ENCODE peak calls at places on chromosomes 6 and 20, in seven cellular contexts. One of them, this sample, is unnamed.

GRCh38 chr6:125835221-125835744 is 44.5 kb downstream of the NCOA7 start:
- DNase-seq in HCT116: no peak
- DNase-seq in CD4-positive, alpha-beta memory T cell: no peak
- DNase-seq in mammary epithelial cell: no peak
- DNase-seq in MM.1S: no peak
- DNase-seq in CD4-positive, CD25-positive, alpha-beta regulatory T cell: no peak
- DNase-seq in transverse colon: no peak
- DNase-seq in this sample: peak

GRCh38 chr6:148885154-148885870 is 138.5 kb downstream of the UST start:
- DNase-seq in CD4-positive, alpha-beta memory T cell: no peak
- DNase-seq in transverse colon: no peak
- DNase-seq in CD4-positive, CD25-positive, alpha-beta regulatory T cell: no peak
- DNase-seq in HCT116: no peak
- DNase-seq in mammary epithelial cell: peak
- DNase-seq in MM.1S: no peak
- DNase-seq in this sample: no peak

GRCh38 chr6:157644043-157644810 is 178.8 kb upstream of the SNX9 start:
- DNase-seq in CD4-positive, alpha-beta memory T cell: no peak
- DNase-seq in CD4-positive, CD25-positive, alpha-beta regulatory T cell: no peak
- DNase-seq in transverse colon: no peak
- DNase-seq in MM.1S: no peak
- DNase-seq in HCT116: no peak
- DNase-seq in mammary epithelial cell: peak
- DNase-seq in this sample: no peak

GRCh38 chr6:140661691-140662090 is 1287.2 kb upstream of the CITED2 start:
- DNase-seq in CD4-positive, alpha-beta memory T cell: no peak
- DNase-seq in MM.1S: no peak
- DNase-seq in mammary epithelial cell: no peak
- DNase-seq in HCT116: no peak
- DNase-seq in CD4-positive, CD25-positive, alpha-beta regulatory T cell: no peak
- DNase-seq in transverse colon: no peak
- DNase-seq in this sample: no peak

GRCh38 chr20:62583424-62583920 is 58.8 kb upstream of the SLCO4A1 start:
- DNase-seq in HCT116: no peak
- DNase-seq in mammary epithelial cell: no peak
- DNase-seq in MM.1S: no peak
- DNase-seq in CD4-positive, CD25-positive, alpha-beta regulatory T cell: no peak
- DNase-seq in CD4-positive, alpha-beta memory T cell: no peak
- DNase-seq in transverse colon: no peak
- DNase-seq in this sample: peak

GRCh38 chr6:138637822-138638221 is 135.7 kb upstream of the CCDC28A start:
- DNase-seq in CD4-positive, alpha-beta memory T cell: no peak
- DNase-seq in MM.1S: no peak
- DNase-seq in mammary epithelial cell: no peak
- DNase-seq in HCT116: no peak
- DNase-seq in transverse colon: no peak
- DNase-seq in CD4-positive, CD25-positive, alpha-beta regulatory T cell: no peak
- DNase-seq in this sample: no peak

GRCh38 chr20:33373735-33374605 is 27.3 kb downstream of the CDK5RAP1 start:
- DNase-seq in transverse colon: no peak
- DNase-seq in CD4-positive, CD25-positive, alpha-beta regulatory T cell: no peak
- DNase-seq in MM.1S: no peak
- DNase-seq in mammary epithelial cell: peak
- DNase-seq in HCT116: no peak
- DNase-seq in CD4-positive, alpha-beta memory T cell: no peak
- DNase-seq in this sample: no peak

GRCh38 chr20:36532388-36532787 is 8.9 kb upstream of the MYL9 start:
- DNase-seq in CD4-positive, CD25-positive, alpha-beta regulatory T cell: no peak
- DNase-seq in transverse colon: no peak
- DNase-seq in MM.1S: no peak
- DNase-seq in CD4-positive, alpha-beta memory T cell: no peak
- DNase-seq in HCT116: no peak
- DNase-seq in mammary epithelial cell: no peak
- DNase-seq in this sample: no peak

GRCh38 chr20:40251284-40251932 is 437.6 kb downstream of the MAFB start:
- DNase-seq in CD4-positive, CD25-positive, alpha-beta regulatory T cell: no peak
- DNase-seq in MM.1S: peak
- DNase-seq in transverse colon: peak
- DNase-seq in mammary epithelial cell: peak
- DNase-seq in CD4-positive, alpha-beta memory T cell: no peak
- DNase-seq in HCT116: peak
- DNase-seq in this sample: peak

GRCh38 chr20:57566803-57567459 is 6.0 kb downstream of the PCK1 start:
- DNase-seq in MM.1S: no peak
- DNase-seq in transverse colon: peak
- DNase-seq in CD4-positive, CD25-positive, alpha-beta regulatory T cell: no peak
- DNase-seq in HCT116: no peak
- DNase-seq in mammary epithelial cell: no peak
- DNase-seq in CD4-positive, alpha-beta memory T cell: no peak
- DNase-seq in this sample: no peak

GRCh38 chr6:10426781-10427279 is 12.0 kb upstream of the TFAP2A start:
- DNase-seq in transverse colon: no peak
- DNase-seq in HCT116: no peak
- DNase-seq in CD4-positive, CD25-positive, alpha-beta regulatory T cell: no peak
- DNase-seq in mammary epithelial cell: no peak
- DNase-seq in CD4-positive, alpha-beta memory T cell: no peak
- DNase-seq in MM.1S: no peak
- DNase-seq in this sample: no peak

GRCh38 chr6:144360401-144360800 is 75.3 kb downstream of the UTRN start:
- DNase-seq in mammary epithelial cell: no peak
- DNase-seq in CD4-positive, alpha-beta memory T cell: no peak
- DNase-seq in transverse colon: no peak
- DNase-seq in CD4-positive, CD25-positive, alpha-beta regulatory T cell: no peak
- DNase-seq in HCT116: no peak
- DNase-seq in MM.1S: no peak
- DNase-seq in this sample: no peak

GRCh38 chr20:56766528-56766927 is 137.4 kb downstream of the TFAP2C start:
- DNase-seq in transverse colon: no peak
- DNase-seq in mammary epithelial cell: no peak
- DNase-seq in MM.1S: no peak
- DNase-seq in CD4-positive, CD25-positive, alpha-beta regulatory T cell: no peak
- DNase-seq in CD4-positive, alpha-beta memory T cell: no peak
- DNase-seq in HCT116: no peak
- DNase-seq in this sample: no peak

GRCh38 chr20:49979030-49979832 is 3.5 kb upstream of the SNAI1 start:
- DNase-seq in CD4-positive, CD25-positive, alpha-beta regulatory T cell: peak
- DNase-seq in CD4-positive, alpha-beta memory T cell: peak
- DNase-seq in transverse colon: peak
- DNase-seq in HCT116: peak
- DNase-seq in MM.1S: peak
- DNase-seq in mammary epithelial cell: no peak
- DNase-seq in this sample: no peak

GRCh38 chr20:45788351-45788750 is 3.3 kb downstream of the WFDC3 start:
- DNase-seq in HCT116: no peak
- DNase-seq in transverse colon: no peak
- DNase-seq in CD4-positive, CD25-positive, alpha-beta regulatory T cell: no peak
- DNase-seq in MM.1S: no peak
- DNase-seq in mammary epithelial cell: no peak
- DNase-seq in CD4-positive, alpha-beta memory T cell: no peak
- DNase-seq in this sample: no peak

GRCh38 chr6:43579171-43579570 is 3.2 kb downstream of the POLH start:
- DNase-seq in CD4-positive, alpha-beta memory T cell: no peak
- DNase-seq in HCT116: no peak
- DNase-seq in mammary epithelial cell: peak
- DNase-seq in transverse colon: no peak
- DNase-seq in CD4-positive, CD25-positive, alpha-beta regulatory T cell: no peak
- DNase-seq in MM.1S: no peak
- DNase-seq in this sample: no peak

GRCh38 chr6:5511924-5512323 is 250.6 kb downstream of the FARS2 start:
- DNase-seq in CD4-positive, alpha-beta memory T cell: no peak
- DNase-seq in HCT116: no peak
- DNase-seq in mammary epithelial cell: no peak
- DNase-seq in MM.1S: no peak
- DNase-seq in CD4-positive, CD25-positive, alpha-beta regulatory T cell: no peak
- DNase-seq in transverse colon: no peak
- DNase-seq in this sample: peak

GRCh38 chr6:137928286-137928685 is 61.2 kb downstream of the TNFAIP3 start:
- DNase-seq in CD4-positive, alpha-beta memory T cell: no peak
- DNase-seq in transverse colon: no peak
- DNase-seq in CD4-positive, CD25-positive, alpha-beta regulatory T cell: no peak
- DNase-seq in HCT116: no peak
- DNase-seq in MM.1S: peak
- DNase-seq in mammary epithelial cell: no peak
- DNase-seq in this sample: peak

GRCh38 chr20:47544852-47545251 is 43.2 kb downstream of the NCOA3 start:
- DNase-seq in CD4-positive, alpha-beta memory T cell: no peak
- DNase-seq in CD4-positive, CD25-positive, alpha-beta regulatory T cell: no peak
- DNase-seq in transverse colon: no peak
- DNase-seq in mammary epithelial cell: no peak
- DNase-seq in MM.1S: no peak
- DNase-seq in HCT116: no peak
- DNase-seq in this sample: no peak

GRCh38 chr6:109082178-109082577 is 12.5 kb downstream of the SESN1 start:
- DNase-seq in mammary epithelial cell: peak
- DNase-seq in HCT116: no peak
- DNase-seq in CD4-positive, alpha-beta memory T cell: no peak
- DNase-seq in MM.1S: no peak
- DNase-seq in transverse colon: no peak
- DNase-seq in CD4-positive, CD25-positive, alpha-beta regulatory T cell: no peak
- DNase-seq in this sample: no peak

GRCh38 chr6:109081516-109081915 is 13.1 kb downstream of the SESN1 start:
- DNase-seq in transverse colon: no peak
- DNase-seq in MM.1S: no peak
- DNase-seq in mammary epithelial cell: no peak
- DNase-seq in CD4-positive, CD25-positive, alpha-beta regulatory T cell: no peak
- DNase-seq in CD4-positive, alpha-beta memory T cell: no peak
- DNase-seq in HCT116: no peak
- DNase-seq in this sample: no peak

GRCh38 chr6:109081026-109081425 is 13.6 kb downstream of the SESN1 start:
- DNase-seq in mammary epithelial cell: no peak
- DNase-seq in CD4-positive, alpha-beta memory T cell: no peak
- DNase-seq in HCT116: no peak
- DNase-seq in transverse colon: no peak
- DNase-seq in MM.1S: no peak
- DNase-seq in CD4-positive, CD25-positive, alpha-beta regulatory T cell: no peak
- DNase-seq in this sample: no peak

GRCh38 chr6:109079981-109080380 is 14.7 kb downstream of the SESN1 start:
- DNase-seq in HCT116: no peak
- DNase-seq in CD4-positive, CD25-positive, alpha-beta regulatory T cell: no peak
- DNase-seq in mammary epithelial cell: no peak
- DNase-seq in CD4-positive, alpha-beta memory T cell: no peak
- DNase-seq in transverse colon: no peak
- DNase-seq in MM.1S: no peak
- DNase-seq in this sample: peak

GRCh38 chr6:109083657-109084056 is 11.0 kb downstream of the SESN1 start:
- DNase-seq in CD4-positive, CD25-positive, alpha-beta regulatory T cell: no peak
- DNase-seq in MM.1S: peak
- DNase-seq in HCT116: no peak
- DNase-seq in transverse colon: no peak
- DNase-seq in CD4-positive, alpha-beta memory T cell: no peak
- DNase-seq in mammary epithelial cell: no peak
- DNase-seq in this sample: no peak
- H3K27ac ChIP-seq in CD4-positive, CD25-positive, alpha-beta regulatory T cell: no peak
- H3K27ac ChIP-seq in MM.1S: peak
- H3K27ac ChIP-seq in HCT116: no peak
- H3K27ac ChIP-seq in transverse colon: no peak
- H3K27ac ChIP-seq in CD4-positive, alpha-beta memory T cell: no peak
- H3K27ac ChIP-seq in mammary epithelial cell: no peak
- H3K27ac ChIP-seq in this sample: no peak

GRCh38 chr6:14361956-14362587 is 244.5 kb downstream of the CD83 start:
- DNase-seq in CD4-positive, CD25-positive, alpha-beta regulatory T cell: no peak
- DNase-seq in MM.1S: no peak
- DNase-seq in CD4-positive, alpha-beta memory T cell: no peak
- DNase-seq in mammary epithelial cell: no peak
- DNase-seq in HCT116: no peak
- DNase-seq in transverse colon: no peak
- DNase-seq in this sample: no peak
- H3K27ac ChIP-seq in CD4-positive, CD25-positive, alpha-beta regulatory T cell: no peak
- H3K27ac ChIP-seq in MM.1S: no peak
- H3K27ac ChIP-seq in CD4-positive, alpha-beta memory T cell: no peak
- H3K27ac ChIP-seq in mammary epithelial cell: no peak
- H3K27ac ChIP-seq in HCT116: no peak
- H3K27ac ChIP-seq in transverse colon: no peak
- H3K27ac ChIP-seq in this sample: no peak

GRCh38 chr20:25013478-25014380 is 21.2 kb upstream of the APMAP start:
- DNase-seq in CD4-positive, CD25-positive, alpha-beta regulatory T cell: no peak
- DNase-seq in MM.1S: no peak
- DNase-seq in HCT116: no peak
- DNase-seq in CD4-positive, alpha-beta memory T cell: no peak
- DNase-seq in transverse colon: no peak
- DNase-seq in mammary epithelial cell: no peak
- DNase-seq in this sample: peak

GRCh38 chr20:25014816-25015215 is 22.3 kb upstream of the APMAP start:
- DNase-seq in MM.1S: peak
- DNase-seq in mammary epithelial cell: no peak
- DNase-seq in HCT116: no peak
- DNase-seq in transverse colon: peak
- DNase-seq in CD4-positive, CD25-positive, alpha-beta regulatory T cell: no peak
- DNase-seq in CD4-positive, alpha-beta memory T cell: no peak
- DNase-seq in this sample: no peak

GRCh38 chr20:25016471-25016870 is 23.9 kb upstream of the APMAP start:
- DNase-seq in CD4-positive, CD25-positive, alpha-beta regulatory T cell: no peak
- DNase-seq in HCT116: no peak
- DNase-seq in CD4-positive, alpha-beta memory T cell: no peak
- DNase-seq in MM.1S: no peak
- DNase-seq in mammary epithelial cell: no peak
- DNase-seq in transverse colon: peak
- DNase-seq in this sample: no peak

GRCh38 chr20:25017257-25017803 is 24.8 kb upstream of the APMAP start:
- DNase-seq in HCT116: no peak
- DNase-seq in mammary epithelial cell: peak
- DNase-seq in CD4-positive, alpha-beta memory T cell: no peak
- DNase-seq in CD4-positive, CD25-positive, alpha-beta regulatory T cell: no peak
- DNase-seq in transverse colon: peak
- DNase-seq in MM.1S: peak
- DNase-seq in this sample: no peak

DNA sequence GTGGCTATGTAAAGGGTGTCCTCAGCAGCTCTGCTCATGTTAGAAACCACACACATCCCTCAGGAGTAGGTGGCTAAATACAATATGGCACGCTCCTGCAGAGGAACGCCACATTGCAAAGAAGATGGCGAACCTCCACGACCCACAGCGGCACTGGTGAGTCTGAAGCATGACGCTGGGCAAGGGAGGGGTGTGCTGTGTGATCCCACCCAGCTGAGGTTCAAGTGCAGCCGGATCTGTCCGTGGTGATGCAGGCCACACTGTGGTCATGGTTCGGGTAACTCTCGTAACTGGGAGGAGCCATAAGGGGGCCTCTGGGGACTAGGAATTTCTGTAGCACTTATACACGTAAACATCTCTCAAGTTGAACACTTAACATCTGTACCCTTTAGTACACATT is 23.4 kb upstream of the APMAP start:
- DNase-seq in CD4-positive, CD25-positive, alpha-beta regulatory T cell: no peak
- DNase-seq in transverse colon: peak
- DNase-seq in mammary epithelial cell: no peak
- DNase-seq in HCT116: no peak
- DNase-seq in MM.1S: no peak
- DNase-seq in CD4-positive, alpha-beta memory T cell: no peak
- DNase-seq in this sample: no peak
- H3K27ac ChIP-seq in CD4-positive, CD25-positive, alpha-beta regulatory T cell: no peak
- H3K27ac ChIP-seq in transverse colon: no peak
- H3K27ac ChIP-seq in mammary epithelial cell: no peak
- H3K27ac ChIP-seq in HCT116: no peak
- H3K27ac ChIP-seq in MM.1S: peak
- H3K27ac ChIP-seq in CD4-positive, alpha-beta memory T cell: no peak
- H3K27ac ChIP-seq in this sample: no peak

DNA sequence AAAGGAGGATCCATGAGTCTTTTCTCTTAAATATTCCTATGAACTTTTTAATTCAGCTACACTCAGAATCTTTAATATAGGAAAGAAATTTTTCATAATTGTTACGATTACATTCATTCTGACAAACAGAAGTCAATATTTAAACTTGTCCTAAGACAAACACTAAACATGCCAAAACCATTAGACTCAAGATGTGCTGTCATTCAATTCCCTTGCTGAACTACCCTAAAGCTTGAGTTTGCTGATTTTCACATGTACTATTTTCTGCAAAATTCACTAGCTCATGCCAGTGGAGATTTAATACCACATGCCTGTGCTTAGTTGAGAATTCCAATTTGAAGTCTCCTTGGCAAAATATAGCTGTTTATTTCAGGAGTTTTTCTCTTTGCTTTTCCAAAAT is 448.1 kb downstream of the COL12A1 start:
- DNase-seq in HCT116: no peak
- DNase-seq in mammary epithelial cell: no peak
- DNase-seq in CD4-positive, alpha-beta memory T cell: no peak
- DNase-seq in transverse colon: no peak
- DNase-seq in MM.1S: no peak
- DNase-seq in CD4-positive, CD25-positive, alpha-beta regulatory T cell: no peak
- DNase-seq in this sample: no peak
- H3K27ac ChIP-seq in HCT116: no peak
- H3K27ac ChIP-seq in mammary epithelial cell: no peak
- H3K27ac ChIP-seq in CD4-positive, alpha-beta memory T cell: no peak
- H3K27ac ChIP-seq in transverse colon: no peak
- H3K27ac ChIP-seq in MM.1S: no peak
- H3K27ac ChIP-seq in CD4-positive, CD25-positive, alpha-beta regulatory T cell: no peak
- H3K27ac ChIP-seq in this sample: no peak

This sample was measured in adrenal gland.